ENCODE peak calls at places on chromosomes 13 and 19, in five cellular contexts. V, U, H, J and W are unnamed samples.

GRCh38 chr19:50933640-50934039 is 19.2 kb downstream of the KLK5 start:
- DNase-seq in V (no peak), U (no peak), H (no peak), J (no peak), W (no peak)

GRCh38 chr13:75440100-75440499 is 41.9 kb downstream of the TBC1D4 start:
- DNase-seq in V (no peak), U (no peak), H (no peak), J (no peak), W (no peak)

GRCh38 chr19:55426042-55426441 is 17.1 kb downstream of the SHISA7 start:
- DNase-seq in V (no peak), U (no peak), H (no peak), J (no peak), W (no peak)

GRCh38 chr13:114313061-114313860 is 1.0 kb upstream of the CHAMP1 start:
- DNase-seq in V (no peak), U (no peak), H (no peak), J (no peak), W (no peak)

GRCh38 chr13:46668302-46668720 is 115.3 kb downstream of the LRCH1 start:
- DNase-seq in V (no peak), U (no peak), H (no peak), J (peak; percentile 47), W (no peak)

GRCh38 chr13:51453959-51454703 is 1.3 kb upstream of the INTS6 start:
- DNase-seq in V (peak; percentile 29), U (no peak), H (no peak), J (no peak), W (peak; percentile 42)

GRCh38 chr19:41443813-41444455 is 978 bp downstream of the ERICH4 start:
- DNase-seq in V (no peak), U (no peak), H (no peak), J (no peak), W (no peak)

GRCh38 chr19:34254552-34255432 is at the start of gene GARRE1:
- DNase-seq in V (peak; percentile 28), U (peak; percentile 76), H (peak; percentile 40), J (peak; percentile 80), W (no peak)

GRCh38 chr13:86692291-86692690 is 893.1 kb upstream of the SLITRK6 start:
- DNase-seq in V (no peak), U (no peak), H (no peak), J (no peak), W (no peak)

GRCh38 chr13:44272692-44273091 is 100.9 kb upstream of the SERP2 start:
- DNase-seq in V (no peak), U (no peak), H (no peak), J (no peak), W (no peak)

GRCh38 chr19:49167857-49168409 is 10.3 kb downstream of the TRPM4 start:
- DNase-seq in V (no peak), U (no peak), H (no peak), J (no peak), W (no peak)

GRCh38 chr13:98570929-98571372 is 6.0 kb downstream of the STK24 start:
- DNase-seq in V (no peak), U (no peak), H (no peak), J (peak; percentile 77), W (no peak)

GRCh38 chr13:98564204-98564603 is 12.7 kb downstream of the STK24 start:
- DNase-seq in V (no peak), U (no peak), H (no peak), J (no peak), W (no peak)

GRCh38 chr13:98563071-98563470 is 13.8 kb downstream of the STK24 start:
- DNase-seq in V (no peak), U (no peak), H (peak; percentile 61), J (no peak), W (peak; percentile 23)

GRCh38 chr13:98565726-98566577 is 11.0 kb downstream of the STK24 start:
- DNase-seq in V (no peak), U (no peak), H (no peak), J (no peak), W (no peak)

DNA sequence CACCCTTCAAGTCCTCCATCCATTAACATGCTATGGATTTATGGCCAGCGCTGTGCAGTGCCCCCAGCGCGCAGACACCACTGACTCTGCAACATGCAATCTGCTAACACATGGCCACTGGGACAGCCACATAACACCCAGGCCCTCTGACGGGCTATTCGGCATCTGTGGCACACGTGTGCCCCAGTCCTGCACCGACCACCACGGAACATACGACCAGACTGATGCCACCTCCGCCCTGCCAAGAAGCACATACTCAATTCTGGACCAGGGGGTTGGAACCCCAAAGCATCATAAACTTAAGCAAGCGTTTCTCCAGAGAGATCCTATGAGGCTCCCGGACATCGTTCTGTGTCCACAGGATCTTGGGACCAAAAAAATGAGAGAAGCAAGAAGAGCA is 9.8 kb downstream of the STK24 start:
- DNase-seq in V (no peak), U (no peak), H (no peak), J (no peak), W (no peak)
- H3K4me1 ChIP-seq in V (peaks cover 13% of the 10 kb centered on the region), U (peaks cover 75% of the 10 kb centered on the region), H (peaks cover 60% of the 10 kb centered on the region), J (peaks cover 62% of the 10 kb centered on the region), W (no peaks in the 10 kb centered on the region)

GRCh38 chr19:47438793-47439220 is 19.5 kb upstream of the MEIS3 start:
- DNase-seq in V (no peak), U (no peak), H (no peak), J (no peak), W (no peak)
- H3K4me3 ChIP-seq in V (no peak overlapping the region), U (no peak overlapping the region), H (no peak overlapping the region), J (no peak overlapping the region), W (no peak overlapping the region)

DNA sequence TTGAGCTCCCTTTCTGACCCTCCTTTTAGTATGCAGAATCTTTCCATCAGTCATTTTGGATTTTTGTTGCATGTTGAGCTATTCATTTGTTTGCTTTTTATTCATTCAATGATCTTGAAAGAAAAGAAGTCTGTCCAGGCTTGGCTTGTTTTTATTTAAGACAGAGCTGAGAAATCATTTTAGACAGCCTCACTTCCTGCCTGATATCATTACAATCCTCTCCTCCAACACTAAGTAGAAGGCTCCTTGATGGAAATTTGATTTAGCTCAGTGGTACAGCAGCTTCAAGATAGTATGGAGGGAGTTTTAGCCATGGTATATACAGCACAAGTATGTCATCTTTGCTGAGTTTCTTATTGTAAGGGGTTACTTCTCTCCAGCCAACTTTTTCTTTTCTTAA is 28.4 kb downstream of the MBNL2 start:
- DNase-seq in V (no peak), U (no peak), H (no peak), J (no peak), W (no peak)
- H3K4me1 ChIP-seq in V (peaks cover 27% of the 10 kb centered on the region), U (peaks cover 44% of the 10 kb centered on the region), H (peaks cover 7% of the 10 kb centered on the region), J (peaks cover 41% of the 10 kb centered on the region), W (no peaks in the 10 kb centered on the region)

DNA sequence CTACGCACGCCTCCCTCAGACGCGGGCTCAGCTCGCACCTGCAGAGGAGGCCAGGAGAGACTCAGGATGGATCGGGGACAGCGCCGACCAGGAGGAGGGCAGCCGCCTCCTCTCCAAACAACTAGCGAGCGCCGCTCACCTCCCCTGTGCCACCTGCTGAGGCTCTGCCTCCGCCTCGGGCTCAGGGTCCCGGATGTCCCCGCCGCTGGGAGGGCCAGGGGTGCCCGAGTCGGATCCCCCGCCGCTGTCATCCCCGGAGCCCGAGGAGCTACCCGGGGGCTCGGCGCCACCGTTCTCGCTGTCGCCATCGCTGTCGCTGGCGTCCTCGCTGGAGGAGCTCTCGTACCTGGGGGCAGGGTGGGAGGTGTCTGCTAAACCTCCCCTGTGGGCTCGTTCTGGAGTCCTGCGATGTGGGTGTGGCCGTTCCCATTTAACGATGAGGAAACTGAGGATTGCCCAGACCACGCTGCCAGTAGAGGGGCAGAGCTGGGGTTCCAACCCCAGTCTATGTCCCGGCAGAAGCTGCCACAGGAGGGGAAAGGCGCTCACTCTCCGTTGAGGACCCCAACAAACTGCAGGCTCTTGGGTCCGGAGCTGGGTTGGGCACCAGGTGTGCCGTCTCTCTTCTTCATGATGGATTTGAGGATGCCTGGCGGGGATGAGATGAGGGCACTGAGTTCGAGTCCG is 9.1 kb downstream of the KANK3 start:
- DNase-seq in V (no peak), U (no peak), H (no peak), J (no peak), W (no peak)
- H3K4me3 ChIP-seq in V (peak overlapping the region; percentile 21), U (no peak overlapping the region), H (no peak overlapping the region), J (no peak overlapping the region), W (no peak overlapping the region)

GRCh38 chr19:1874554-1875185 is 10.6 kb downstream of the ABHD17A start:
- DNase-seq in V (no peak), U (no peak), H (no peak), J (no peak), W (no peak)

GRCh38 chr19:1872807-1873523 is 9.6 kb upstream of the KLF16 start:
- DNase-seq in V (no peak), U (no peak), H (no peak), J (no peak), W (no peak)

GRCh38 chr19:1871630-1872029 is 8.3 kb upstream of the KLF16 start:
- DNase-seq in V (no peak), U (no peak), H (no peak), J (no peak), W (no peak)

GRCh38 chr19:1873524-1874473 is 10.4 kb upstream of the KLF16 start:
- DNase-seq in V (no peak), U (no peak), H (no peak), J (no peak), W (no peak)

DNA sequence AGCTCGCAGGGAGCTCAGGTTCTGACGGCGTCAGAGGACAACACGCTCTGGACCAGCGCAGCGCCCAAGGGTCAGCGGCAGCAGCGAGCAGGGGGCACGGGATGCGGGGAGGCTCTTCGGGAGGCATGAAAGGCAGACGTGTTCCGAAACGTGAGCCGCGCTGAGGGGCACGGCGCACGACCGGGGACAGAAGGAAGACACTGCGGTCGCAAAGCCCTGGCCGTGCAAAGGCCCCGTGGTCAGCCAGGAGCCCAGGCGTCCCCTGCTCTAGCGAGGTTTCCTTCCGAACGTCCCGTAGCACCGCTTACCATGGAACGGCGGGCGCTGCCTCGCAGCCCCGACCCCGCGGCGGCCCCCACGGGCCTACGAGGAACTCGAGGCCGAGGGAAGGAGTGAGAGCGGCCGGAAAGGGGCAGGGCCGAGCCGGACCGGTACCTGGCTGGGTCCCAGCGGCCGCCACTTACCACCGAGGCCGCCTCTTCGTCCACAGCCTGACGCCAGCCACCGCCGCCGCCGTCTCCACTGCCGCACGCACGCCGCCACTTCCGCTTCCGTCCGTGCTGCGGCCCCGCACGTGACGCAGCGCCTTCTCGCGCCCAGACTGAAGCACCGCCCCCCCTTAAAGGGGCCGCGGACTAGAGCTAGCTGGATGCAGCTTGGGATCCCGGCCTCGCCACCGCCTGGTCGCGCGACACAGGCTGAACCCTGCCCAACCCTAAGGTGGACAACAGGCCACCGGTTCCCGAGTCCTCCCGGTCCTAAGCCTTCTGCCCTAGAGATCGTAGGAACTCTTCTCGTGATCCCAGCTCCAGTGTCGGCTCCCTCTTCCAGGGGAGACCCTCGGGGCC is 9.4 kb downstream of the ABHD17A start:
- DNase-seq in V (peak; percentile 86), U (peak; percentile 85), H (peak; percentile 88), J (peak; percentile 90), W (peak; percentile 95)
- H3K4me1 ChIP-seq in V (peaks cover 16% of the 10 kb centered on the region), U (peaks cover 21% of the 10 kb centered on the region), H (peaks cover 27% of the 10 kb centered on the region), J (peaks cover 23% of the 10 kb centered on the region), W (peaks cover 59% of the 10 kb centered on the region)

DNA sequence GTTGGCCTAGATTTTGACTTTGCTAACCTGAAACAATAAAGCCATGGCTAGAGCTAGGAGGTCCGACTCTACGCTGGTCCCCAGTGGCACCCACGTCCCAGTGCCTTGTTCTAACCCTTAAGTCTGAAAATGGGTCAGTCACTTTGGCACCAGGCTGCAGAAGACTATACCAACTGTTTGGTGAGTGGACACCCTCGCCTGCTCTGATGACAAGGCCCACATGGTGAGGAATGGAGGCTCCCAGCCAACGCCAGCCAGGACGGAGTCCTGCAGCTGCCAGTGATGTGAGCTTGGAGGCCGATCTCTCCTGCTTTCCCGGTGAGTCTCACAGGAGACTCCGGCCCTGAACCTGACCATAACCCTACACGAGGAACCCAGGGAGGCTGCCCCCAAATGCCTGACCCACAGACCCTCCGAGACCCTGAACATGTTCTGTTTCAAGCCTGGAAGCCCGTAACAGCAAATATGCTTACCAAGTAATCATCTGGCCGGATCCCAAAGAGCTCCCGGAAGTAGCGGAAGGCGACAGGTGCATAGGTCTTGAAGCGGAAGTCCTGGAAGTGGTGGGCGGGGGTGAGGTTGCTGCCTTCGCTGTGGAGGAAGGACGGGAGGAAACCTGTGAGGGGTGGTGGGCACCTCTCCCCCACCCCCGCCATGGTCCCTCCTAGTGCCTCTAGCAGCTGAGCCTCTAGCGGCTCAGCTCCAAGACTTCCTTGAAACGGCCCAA is 34.1 kb upstream of the CACTIN start:
- DNase-seq in V (no peak), U (no peak), H (no peak), J (no peak), W (no peak)
- H3K4me3 ChIP-seq in V (no peak overlapping the region), U (no peak overlapping the region), H (no peak overlapping the region), J (no peak overlapping the region), W (no peak overlapping the region)